ENCODE peak calls at places on chromosomes 7 and 10, in four cellular contexts. P, E, R and S are unnamed samples.

GRCh38 chr10:76251773-76252617 is 820.6 kb downstream of the LRMDA start:
- DNase-seq in P (no peak), E (no peak), R (no peak), S (no peak)

GRCh38 chr7:77685219-77685618 is 11.0 kb upstream of the RSBN1L start:
- DNase-seq in P (peak; percentile 27), E (no peak), R (no peak), S (no peak)

GRCh38 chr7:101165075-101165957 is at the start of gene VGF:
- DNase-seq in P (peak; percentile 85), E (no peak), R (peak; percentile 98), S (peak; percentile 97)

GRCh38 chr7:150962743-150963399 is 15.2 kb downstream of the KCNH2 start:
- DNase-seq in P (peak; percentile 18), E (no peak), R (peak; percentile 83), S (peak; percentile 92)

GRCh38 chr7:101823086-101823485 is 5.7 kb downstream of the CUX1 start:
- DNase-seq in P (no peak), E (no peak), R (no peak), S (no peak)

GRCh38 chr10:48518926-48519730 is 85.7 kb downstream of the ARHGAP22 start:
- DNase-seq in P (no peak), E (no peak), R (no peak), S (no peak)

GRCh38 chr10:112311481-112311880 is 28.3 kb downstream of the TECTB start:
- DNase-seq in P (no peak), E (no peak), R (no peak), S (no peak)

GRCh38 chr7:126574838-126575250 is 677.9 kb downstream of the GRM8 start:
- DNase-seq in P (no peak), E (no peak), R (no peak), S (no peak)

GRCh38 chr10:12741255-12741915 is 260.1 kb downstream of the CCDC3 start:
- DNase-seq in P (no peak), E (no peak), R (no peak), S (no peak)

GRCh38 chr7:155429651-155430050 is 28.3 kb upstream of the EN2 start:
- DNase-seq in P (no peak), E (no peak), R (no peak), S (no peak)

GRCh38 chr7:133044722-133045473 is 37.0 kb downstream of the CHCHD3 start:
- DNase-seq in P (no peak), E (no peak), R (peak; percentile 62), S (no peak)

GRCh38 chr10:131310904-131311660 is 439 bp downstream of the TCERG1L start:
- DNase-seq in P (no peak), E (no peak), R (no peak), S (no peak)

GRCh38 chr10:118304521-118304920 is 37.6 kb downstream of the FAM204A start:
- DNase-seq in P (no peak), E (no peak), R (no peak), S (no peak)

GRCh38 chr7:4201566-4201965 is 480.5 kb upstream of the FOXK1 start:
- DNase-seq in P (no peak), E (no peak), R (no peak), S (no peak)

GRCh38 chr7:100122067-100122466 is 2.6 kb downstream of the CNPY4 start:
- DNase-seq in P (peak; percentile 90), E (no peak), R (no peak), S (no peak)

GRCh38 chr7:38507379-38507778 is 123.8 kb downstream of the AMPH start:
- DNase-seq in P (no peak), E (no peak), R (no peak), S (no peak)

GRCh38 chr10:34194259-34194658 is 620.8 kb downstream of the PARD3 start:
- DNase-seq in P (no peak), E (no peak), R (no peak), S (no peak)

GRCh38 chr10:110569736-110570135 is 2.2 kb downstream of the SMC3 start:
- DNase-seq in P (peak; percentile 89), E (no peak), R (no peak), S (no peak)

GRCh38 chr10:110569120-110569519 is 1.6 kb downstream of the SMC3 start:
- DNase-seq in P (no peak), E (no peak), R (no peak), S (no peak)

GRCh38 chr10:110567201-110568054 is at the start of gene SMC3:
- DNase-seq in P (peak; percentile 94), E (peak; percentile 85), R (peak; percentile 93), S (peak; percentile 92)

GRCh38 chr10:110566472-110567200 is 859 bp upstream of the SMC3 start:
- DNase-seq in P (no peak), E (no peak), R (no peak), S (no peak)

DNA sequence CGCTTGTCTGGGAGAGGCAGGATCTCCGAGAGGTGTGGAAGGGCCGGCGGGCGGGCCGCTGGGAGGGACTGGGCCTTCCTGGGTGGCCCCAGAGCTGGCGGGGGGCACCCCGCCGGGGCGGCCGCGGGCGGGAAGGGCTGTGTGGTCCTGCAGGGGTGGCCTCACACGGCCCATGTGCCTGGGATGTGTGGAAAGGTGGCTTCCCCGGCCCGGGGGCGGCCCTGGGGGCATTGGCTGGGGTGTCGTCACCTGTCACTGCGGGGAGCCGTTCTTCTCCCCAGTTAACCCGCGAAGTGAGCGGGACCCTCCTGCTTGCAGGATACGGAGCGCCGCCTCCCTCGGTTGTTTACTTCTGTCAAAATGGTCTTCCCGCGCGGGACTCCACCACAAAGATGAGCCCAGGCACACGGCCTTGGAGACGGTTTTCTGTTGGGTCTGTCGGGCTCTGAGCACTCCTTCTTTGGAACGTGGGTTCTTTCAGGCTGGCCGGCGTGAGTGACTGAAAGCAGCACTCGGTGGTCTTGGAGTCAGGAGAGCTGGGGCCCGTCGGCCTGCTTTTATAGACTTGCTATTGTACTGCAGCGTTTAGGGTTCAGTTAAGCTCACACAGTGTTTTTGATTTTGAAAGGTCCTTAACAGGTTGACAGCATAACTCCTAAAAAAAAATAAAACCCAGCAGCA is 700 bp downstream of the SMC3 start:
- DNase-seq in P (peak; percentile 21), E (no peak), R (peak; percentile 53), S (no peak)
- TF ChIP-seq TCF7 in P (no peak), E (no peak), R (no peak), S (no peak)

DNA sequence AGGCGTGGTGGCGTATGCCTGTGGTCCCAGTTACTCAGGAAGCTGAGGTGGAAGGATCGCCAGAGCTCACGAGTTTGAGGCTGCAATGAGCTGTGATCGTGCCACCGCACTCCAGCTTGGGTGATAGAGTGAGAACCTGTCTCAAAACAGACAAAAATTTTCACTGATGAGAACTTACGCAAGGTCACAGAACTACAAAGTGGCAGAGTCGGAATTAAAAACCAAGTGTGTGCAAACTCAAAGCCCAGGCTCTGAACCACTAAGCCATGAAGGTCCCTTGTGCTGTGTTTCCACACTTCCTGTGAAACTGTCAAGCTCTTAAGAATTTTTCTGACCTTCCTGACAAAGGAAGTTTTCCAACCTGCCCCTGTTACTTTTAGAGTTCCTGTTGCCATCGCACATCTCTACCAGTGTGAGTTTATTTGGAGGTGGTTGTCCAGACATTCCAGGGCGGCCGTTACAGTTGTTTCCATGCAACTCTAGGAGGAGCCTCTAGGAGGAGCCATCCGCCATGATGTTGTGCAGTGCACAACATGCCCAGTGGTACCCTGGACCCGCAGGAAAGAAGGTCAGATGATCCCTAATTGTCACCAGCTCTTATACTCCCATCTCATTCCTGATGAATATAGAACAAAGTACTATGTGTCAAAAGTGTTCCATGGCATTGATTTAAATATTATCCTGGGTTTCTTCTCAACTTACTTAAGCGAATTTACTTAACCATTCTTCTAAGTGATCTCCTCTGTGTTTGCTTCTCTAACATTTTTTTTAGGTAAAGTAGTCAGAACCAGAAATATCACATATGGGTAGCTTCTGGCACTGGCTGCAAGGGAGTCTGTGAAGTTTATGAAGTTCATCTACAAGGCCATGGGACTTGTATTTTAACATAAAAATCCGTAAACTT is 49.0 kb upstream of the LYZL1 start:
- DNase-seq in P (peak; percentile 57), E (no peak), R (peak; percentile 71), S (peak; percentile 43)
- TF ChIP-seq TCF7 in P (no peak), E (no peak), R (no peak), S (no peak)

GRCh38 chr7:73435471-73436009 is 2.0 kb downstream of the FZD9 start:
- DNase-seq in P (no peak), E (no peak), R (no peak), S (no peak)

GRCh38 chr7:73436031-73436929 is 2.7 kb downstream of the FZD9 start:
- DNase-seq in P (peak; percentile 54), E (no peak), R (no peak), S (no peak)

GRCh38 chr7:73437699-73438416 is 4.3 kb downstream of the FZD9 start:
- DNase-seq in P (no peak), E (no peak), R (no peak), S (no peak)

GRCh38 chr7:73438547-73439245 is 5.1 kb downstream of the FZD9 start:
- DNase-seq in P (no peak), E (no peak), R (no peak), S (no peak)

DNA sequence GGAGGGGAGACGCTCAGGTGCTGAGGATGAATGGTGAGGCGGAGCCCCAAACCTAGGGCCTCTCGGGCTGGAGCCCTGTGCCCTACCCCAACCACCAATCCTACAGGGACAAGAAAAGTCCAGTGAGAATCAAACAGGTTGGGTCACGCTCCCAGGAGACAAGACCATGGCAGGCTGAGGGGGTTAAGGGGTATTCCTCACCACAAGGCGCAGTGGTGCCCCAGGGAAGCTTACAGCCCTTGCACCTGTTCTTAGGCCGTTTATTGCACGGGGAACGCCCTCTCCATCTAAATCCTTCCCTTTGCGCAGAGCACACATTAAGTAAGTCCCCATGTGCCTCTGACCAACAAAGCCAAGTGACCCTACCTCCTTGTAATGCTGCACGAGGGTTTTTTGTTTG is 3.5 kb downstream of the FZD9 start:
- DNase-seq in P (no peak), E (no peak), R (no peak), S (no peak)
- TF ChIP-seq TCF7 in P (no peak), E (no peak), R (no peak), S (no peak)

DNA sequence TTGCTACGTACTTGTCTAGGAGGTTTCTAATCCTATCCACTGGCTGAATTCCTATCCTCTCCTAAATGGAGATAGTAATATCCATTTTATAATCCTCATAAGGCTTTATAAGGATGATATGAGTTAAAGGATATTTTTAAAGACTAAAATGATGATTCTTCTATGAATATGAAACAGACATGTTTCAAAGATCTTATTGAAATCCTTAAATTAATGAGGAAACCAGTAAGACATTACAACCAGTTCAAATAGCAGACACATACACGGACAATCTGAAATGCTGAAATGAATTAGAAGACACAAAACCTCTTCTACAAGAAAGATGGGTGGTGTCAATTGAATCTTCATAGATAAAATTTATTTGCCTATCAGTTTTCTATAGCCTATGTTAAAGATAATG is 132.9 kb upstream of the ANK3 start:
- DNase-seq in P (no peak), E (no peak), R (no peak), S (no peak)
- TF ChIP-seq TCF7 in P (no peak), E (no peak), R (no peak), S (no peak)